ENCODE peak calls at places on chromosomes 7 and 10, in six cellular contexts. G is OCI-M1; U is naive thymus-derived CD8-positive, alpha-beta T cell; A is adipocyte; J is uterus; X is heart right ventricle. D is an unnamed sample.

GRCh38 chr7:7639421-7639820 is 1.1 kb upstream of the UMAD1 start:
- DNase-seq in A (peak; percentile 31), G (no peak), J (no peak), X (no peak), U (no peak), D (peak; percentile 5)

GRCh38 chr10:73785721-73786511 is 510 bp downstream of the ZSWIM8 start:
- DNase-seq in G (peak; percentile 52), U (peak; percentile 37), X (no peak), J (no peak), A (peak; percentile 67), D (peak; percentile 81)

GRCh38 chr7:51589111-51589510 is 272.5 kb upstream of the COBL start:
- DNase-seq in G (no peak), U (no peak), X (no peak), A (no peak), J (no peak), D (no peak)

GRCh38 chr7:1673581-1674102 is 3.6 kb downstream of the ELFN1 start:
- DNase-seq in U (no peak), A (no peak), G (no peak), X (no peak), J (peak; percentile 8), D (no peak)

GRCh38 chr10:45580781-45581496 is 91.6 kb downstream of the ZFAND4 start:
- DNase-seq in J (no peak), U (no peak), G (peak; percentile 67), X (no peak), A (no peak), D (no peak)

GRCh38 chr10:26410356-26410755 is 27.8 kb upstream of the APBB1IP start:
- DNase-seq in G (no peak), J (no peak), U (no peak), A (no peak), X (no peak), D (no peak)

GRCh38 chr7:50349963-50350944 is 45.7 kb downstream of the IKZF1 start:
- DNase-seq in A (no peak), X (no peak), J (no peak), U (peak; percentile 40), G (no peak), D (no peak)

GRCh38 chr10:4663162-4663992 is 162.6 kb upstream of the AKR1E2 start:
- DNase-seq in G (peak; percentile 84), J (peak; percentile 89), U (no peak), X (no peak), A (peak; percentile 97), D (no peak)

GRCh38 chr7:118182618-118183253 is 1.2 kb upstream of the LSM8 start:
- DNase-seq in G (no peak), X (no peak), J (no peak), A (no peak), U (no peak), D (no peak)

GRCh38 chr7:73865738-73866445 is 4.9 kb downstream of the TMEM270 start:
- DNase-seq in U (no peak), J (peak; percentile 55), X (no peak), G (peak; percentile 85), A (peak; percentile 90), D (peak; percentile 43)

GRCh38 chr7:104903044-104903443 is 111.0 kb upstream of the KMT2E start:
- DNase-seq in U (no peak), J (no peak), A (no peak), G (no peak), X (no peak), D (no peak)

GRCh38 chr10:24208661-24209420 is at the start of gene KIAA1217:
- DNase-seq in A (peak; percentile 57), G (no peak), U (no peak), J (peak; percentile 33), X (peak; percentile 61), D (no peak)

GRCh38 chr7:49001610-49002033 is 77.3 kb downstream of the CDC14C start:
- DNase-seq in G (peak; percentile 65), X (no peak), U (no peak), J (no peak), A (no peak), D (peak; percentile 82)

GRCh38 chr7:104934665-104935064 is 79.3 kb upstream of the KMT2E start:
- DNase-seq in X (no peak), A (no peak), U (no peak), G (no peak), J (no peak), D (no peak)

GRCh38 chr7:17301491-17302101 is 3.1 kb downstream of the AHR start:
- DNase-seq in U (peak; percentile 23), G (peak; percentile 64), J (peak; percentile 42), A (peak; percentile 91), X (no peak), D (no peak)

GRCh38 chr7:86814980-86815379 is 171.3 kb downstream of the GRM3 start:
- DNase-seq in A (peak; percentile 10), X (no peak), J (no peak), G (peak; percentile 65), U (no peak), D (peak; percentile 62)

GRCh38 chr10:70931168-70931805 is 42.9 kb upstream of the PCBD1 start:
- DNase-seq in X (no peak), U (no peak), A (peak; percentile 23), J (peak; percentile 38), G (no peak), D (no peak)

D was measured in Kasumi-1.